ENCODE peak calls at places on chromosome 1, in five cellular contexts. P is LHCN-M2, Y is HS-5, I is cerebellar cortex, E is SK-N-DZ. G is an unnamed sample.

GRCh38 chr1:79079770-79080169 is 73.2 kb upstream of the ADGRL4 start:
- DNase-seq in Y (peak), E (no peak), I (no peak), P (peak), G (peak)

GRCh38 chr1:192316692-192317091 is at the start of gene RGS21:
- DNase-seq in E (no peak), Y (no peak), I (no peak), P (no peak), G (no peak)

GRCh38 chr1:53678507-53678906 is 60.5 kb downstream of the GLIS1 start:
- DNase-seq in I (peak), P (no peak), E (no peak), Y (no peak), G (no peak)

GRCh38 chr1:153359241-153359640 is 1.6 kb downstream of the S100A9 start:
- DNase-seq in E (no peak), I (no peak), P (no peak), Y (no peak), G (no peak)

GRCh38 chr1:8373547-8374270 is 55.8 kb downstream of the SLC45A1 start:
- DNase-seq in E (no peak), P (peak), I (peak), Y (peak), G (no peak)

GRCh38 chr1:174995916-174996315 is 3.8 kb upstream of the CACYBP start:
- DNase-seq in I (no peak), Y (no peak), E (no peak), P (no peak), G (no peak)

GRCh38 chr1:212137854-212138253 is 102.3 kb downstream of the DTL start:
- DNase-seq in Y (no peak), I (no peak), E (no peak), P (no peak), G (no peak)

GRCh38 chr1:86774305-86775304 is 70.2 kb downstream of the SH3GLB1 start:
- DNase-seq in P (peak), I (no peak), E (peak), Y (peak), G (peak)

G was measured in HS-27A.